ENCODE peak calls at places on chromosomes 16 and 17, in six cellular contexts. One of them, this sample, is unnamed.

GRCh38 chr17:42227849-42228696 is 33.8 kb upstream of the GHDC start:
- DNase-seq in H1: no peak
- DNase-seq in neuronal stem cell: no peak
- DNase-seq in mesenchymal stem cell: peak; percentile 51
- DNase-seq in IMR-90: peak; percentile 58
- DNase-seq in H9: no peak
- DNase-seq in this sample: no peak

GRCh38 chr16:81754810-81755209 is 24.3 kb upstream of the PLCG2 start:
- DNase-seq in H9: no peak
- DNase-seq in IMR-90: no peak
- DNase-seq in H1: no peak
- DNase-seq in neuronal stem cell: no peak
- DNase-seq in mesenchymal stem cell: no peak
- DNase-seq in this sample: no peak

GRCh38 chr17:49555495-49556018 is 20.1 kb upstream of the NXPH3 start:
- DNase-seq in neuronal stem cell: no peak
- DNase-seq in mesenchymal stem cell: no peak
- DNase-seq in H9: peak; percentile 25
- DNase-seq in H1: no peak
- DNase-seq in IMR-90: no peak
- DNase-seq in this sample: no peak

GRCh38 chr17:80468222-80468621 is 8.2 kb downstream of the NPTX1 start:
- DNase-seq in mesenchymal stem cell: no peak
- DNase-seq in neuronal stem cell: no peak
- DNase-seq in IMR-90: no peak
- DNase-seq in H1: peak; percentile 72
- DNase-seq in H9: peak; percentile 80
- DNase-seq in this sample: no peak

GRCh38 chr17:78664476-78665384 is 87.5 kb upstream of the DNAH17 start:
- DNase-seq in H9: no peak
- DNase-seq in mesenchymal stem cell: peak; percentile 30
- DNase-seq in IMR-90: peak; percentile 23
- DNase-seq in H1: no peak
- DNase-seq in neuronal stem cell: no peak
- DNase-seq in this sample: peak; percentile 18

GRCh38 chr16:82384017-82384416 is 214.0 kb upstream of the MPHOSPH6 start:
- DNase-seq in neuronal stem cell: no peak
- DNase-seq in mesenchymal stem cell: no peak
- DNase-seq in H9: no peak
- DNase-seq in IMR-90: no peak
- DNase-seq in H1: no peak
- DNase-seq in this sample: no peak

GRCh38 chr16:21253470-21253869 is 20.0 kb downstream of the ANKS4B start:
- DNase-seq in mesenchymal stem cell: no peak
- DNase-seq in neuronal stem cell: no peak
- DNase-seq in H1: no peak
- DNase-seq in IMR-90: no peak
- DNase-seq in H9: no peak
- DNase-seq in this sample: no peak

GRCh38 chr16:80804451-80805383 is at the start of gene CDYL2:
- DNase-seq in H9: peak; percentile 32
- DNase-seq in IMR-90: peak; percentile 2
- DNase-seq in mesenchymal stem cell: no peak
- DNase-seq in neuronal stem cell: peak; percentile 14
- DNase-seq in H1: peak; percentile 55
- DNase-seq in this sample: peak; percentile 37

GRCh38 chr17:4738136-4739121 is 1.2 kb upstream of the ZMYND15 start:
- DNase-seq in H9: no peak
- DNase-seq in IMR-90: no peak
- DNase-seq in mesenchymal stem cell: no peak
- DNase-seq in H1: peak; percentile 64
- DNase-seq in neuronal stem cell: no peak
- DNase-seq in this sample: peak; percentile 28

DNA sequence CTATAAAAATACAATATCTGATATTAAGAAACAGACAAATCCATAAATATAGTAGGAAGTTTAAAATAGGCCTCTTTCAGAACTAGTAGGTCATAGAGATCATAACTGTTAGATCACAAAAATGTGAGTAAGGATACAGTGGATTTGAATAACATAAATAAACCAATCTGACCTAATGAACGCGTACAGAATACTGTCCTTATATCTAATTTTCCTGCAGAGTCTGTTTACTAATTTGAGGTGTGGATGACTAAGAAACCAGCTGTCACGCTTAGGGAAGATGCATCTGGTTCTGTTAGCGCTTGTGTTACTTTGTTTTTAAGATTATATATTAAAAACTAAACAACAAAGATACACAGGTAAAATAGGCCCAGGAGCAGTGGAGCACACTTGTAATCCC is 14.8 kb downstream of the CPD start:
- DNase-seq in mesenchymal stem cell: peak; percentile 45
- DNase-seq in IMR-90: peak; percentile 29
- DNase-seq in H9: no peak
- DNase-seq in H1: no peak
- DNase-seq in neuronal stem cell: no peak
- DNase-seq in this sample: no peak
- H4K91ac ChIP-seq in mesenchymal stem cell: no peak overlapping the region
- H4K91ac ChIP-seq in IMR-90: no peak overlapping the region
- H4K91ac ChIP-seq in H9: no peak overlapping the region
- H4K91ac ChIP-seq in H1: no peak overlapping the region
- H4K91ac ChIP-seq in neuronal stem cell: no peak overlapping the region
- H4K91ac ChIP-seq in this sample: no peak overlapping the region

GRCh38 chr16:30527635-30528178 is 1.3 kb upstream of the ZNF768 start:
- DNase-seq in neuronal stem cell: no peak
- DNase-seq in H1: no peak
- DNase-seq in H9: no peak
- DNase-seq in mesenchymal stem cell: no peak
- DNase-seq in IMR-90: no peak
- DNase-seq in this sample: peak; percentile 99
- H2AK5ac ChIP-seq in neuronal stem cell: no peak overlapping the region
- H2AK5ac ChIP-seq in H1: peak overlapping the region; percentile 96
- H2AK5ac ChIP-seq in H9: no peak overlapping the region
- H2AK5ac ChIP-seq in mesenchymal stem cell: no peak overlapping the region
- H2AK5ac ChIP-seq in IMR-90: peak overlapping the region; percentile 68
- H2AK5ac ChIP-seq in this sample: peak overlapping the region; percentile 52

GRCh38 chr17:21252875-21253645 is at the start of gene NATD1:
- DNase-seq in neuronal stem cell: peak; percentile 81
- DNase-seq in mesenchymal stem cell: peak; percentile 82
- DNase-seq in H1: peak; percentile 73
- DNase-seq in H9: peak; percentile 93
- DNase-seq in IMR-90: peak; percentile 78
- DNase-seq in this sample: peak; percentile 77

GRCh38 chr17:21252289-21252874 is 828 bp downstream of the NATD1 start:
- DNase-seq in H9: no peak
- DNase-seq in neuronal stem cell: no peak
- DNase-seq in IMR-90: no peak
- DNase-seq in mesenchymal stem cell: no peak
- DNase-seq in H1: no peak
- DNase-seq in this sample: no peak

GRCh38 chr17:21251611-21252010 is 1.6 kb downstream of the NATD1 start:
- DNase-seq in neuronal stem cell: no peak
- DNase-seq in IMR-90: no peak
- DNase-seq in H9: no peak
- DNase-seq in mesenchymal stem cell: no peak
- DNase-seq in H1: no peak
- DNase-seq in this sample: no peak

GRCh38 chr17:21250719-21251305 is 2.4 kb downstream of the NATD1 start:
- DNase-seq in neuronal stem cell: no peak
- DNase-seq in H1: no peak
- DNase-seq in mesenchymal stem cell: no peak
- DNase-seq in IMR-90: no peak
- DNase-seq in H9: no peak
- DNase-seq in this sample: no peak

GRCh38 chr17:21253646-21254441 is 634 bp upstream of the NATD1 start:
- DNase-seq in H9: no peak
- DNase-seq in mesenchymal stem cell: no peak
- DNase-seq in IMR-90: no peak
- DNase-seq in neuronal stem cell: no peak
- DNase-seq in H1: no peak
- DNase-seq in this sample: no peak
- H3K9ac ChIP-seq in H9: no peak overlapping the region
- H3K9ac ChIP-seq in mesenchymal stem cell: peak overlapping the region; percentile 86
- H3K9ac ChIP-seq in IMR-90: peak overlapping the region; percentile 63
- H3K9ac ChIP-seq in neuronal stem cell: no peak overlapping the region
- H3K9ac ChIP-seq in H1: no peak overlapping the region
- H3K9ac ChIP-seq in this sample: peak overlapping the region; percentile 64

GRCh38 chr17:14797801-14798200 is 467.3 kb downstream of the PMP22 start:
- DNase-seq in neuronal stem cell: no peak
- DNase-seq in H1: no peak
- DNase-seq in mesenchymal stem cell: no peak
- DNase-seq in IMR-90: no peak
- DNase-seq in H9: no peak
- DNase-seq in this sample: no peak
- H4K91ac ChIP-seq in neuronal stem cell: no peak overlapping the region
- H4K91ac ChIP-seq in H1: no peak overlapping the region
- H4K91ac ChIP-seq in mesenchymal stem cell: no peak overlapping the region
- H4K91ac ChIP-seq in IMR-90: no peak overlapping the region
- H4K91ac ChIP-seq in H9: no peak overlapping the region
- H4K91ac ChIP-seq in this sample: no peak overlapping the region

GRCh38 chr17:67246398-67246647 is 1.3 kb upstream of the HELZ start:
- DNase-seq in mesenchymal stem cell: peak; percentile 38
- DNase-seq in IMR-90: peak; percentile 17
- DNase-seq in H1: no peak
- DNase-seq in neuronal stem cell: peak; percentile 18
- DNase-seq in H9: no peak
- DNase-seq in this sample: peak; percentile 71

GRCh38 chr17:67247416-67247900 is 2.5 kb upstream of the HELZ start:
- DNase-seq in H9: no peak
- DNase-seq in H1: peak; percentile 44
- DNase-seq in mesenchymal stem cell: no peak
- DNase-seq in neuronal stem cell: no peak
- DNase-seq in IMR-90: no peak
- DNase-seq in this sample: no peak

GRCh38 chr17:67245694-67246397 is 850 bp upstream of the HELZ start:
- DNase-seq in neuronal stem cell: peak; percentile 77
- DNase-seq in mesenchymal stem cell: no peak
- DNase-seq in IMR-90: no peak
- DNase-seq in H9: peak; percentile 90
- DNase-seq in H1: no peak
- DNase-seq in this sample: peak; percentile 43

GRCh38 chr17:67246648-67247415 is 1.8 kb upstream of the HELZ start:
- DNase-seq in mesenchymal stem cell: peak; percentile 67
- DNase-seq in H9: peak; percentile 74
- DNase-seq in IMR-90: peak; percentile 60
- DNase-seq in H1: peak; percentile 63
- DNase-seq in neuronal stem cell: no peak
- DNase-seq in this sample: peak; percentile 93

GRCh38 chr17:67248291-67248690 is 3.3 kb upstream of the HELZ start:
- DNase-seq in neuronal stem cell: no peak
- DNase-seq in H9: no peak
- DNase-seq in mesenchymal stem cell: no peak
- DNase-seq in IMR-90: no peak
- DNase-seq in H1: peak; percentile 28
- DNase-seq in this sample: no peak
- H2AK5ac ChIP-seq in neuronal stem cell: no peak overlapping the region
- H2AK5ac ChIP-seq in H9: no peak overlapping the region
- H2AK5ac ChIP-seq in mesenchymal stem cell: no peak overlapping the region
- H2AK5ac ChIP-seq in IMR-90: no peak overlapping the region
- H2AK5ac ChIP-seq in H1: no peak overlapping the region
- H2AK5ac ChIP-seq in this sample: no peak overlapping the region

DNA sequence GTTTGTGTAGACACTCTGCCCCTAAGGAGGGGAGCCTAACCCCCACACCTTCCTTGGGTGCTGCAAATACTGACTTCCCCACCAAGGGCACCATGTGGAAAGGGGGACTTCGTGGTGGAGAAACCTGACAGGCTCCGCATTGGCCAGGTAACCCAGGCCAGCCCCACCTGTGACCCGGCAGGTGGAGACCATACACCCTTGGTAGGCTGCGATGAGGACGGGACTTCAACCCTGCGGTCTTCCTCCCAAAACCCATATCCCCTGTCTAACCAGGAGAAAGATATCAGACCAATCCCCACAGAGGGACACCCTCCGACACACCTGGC is 15.1 kb upstream of the CSNK1D start:
- DNase-seq in neuronal stem cell: no peak
- DNase-seq in H1: no peak
- DNase-seq in IMR-90: no peak
- DNase-seq in H9: no peak
- DNase-seq in mesenchymal stem cell: no peak
- DNase-seq in this sample: no peak
- H3K9ac ChIP-seq in neuronal stem cell: no peak overlapping the region
- H3K9ac ChIP-seq in H1: no peak overlapping the region
- H3K9ac ChIP-seq in IMR-90: no peak overlapping the region
- H3K9ac ChIP-seq in H9: no peak overlapping the region
- H3K9ac ChIP-seq in mesenchymal stem cell: no peak overlapping the region
- H3K9ac ChIP-seq in this sample: no peak overlapping the region

DNA sequence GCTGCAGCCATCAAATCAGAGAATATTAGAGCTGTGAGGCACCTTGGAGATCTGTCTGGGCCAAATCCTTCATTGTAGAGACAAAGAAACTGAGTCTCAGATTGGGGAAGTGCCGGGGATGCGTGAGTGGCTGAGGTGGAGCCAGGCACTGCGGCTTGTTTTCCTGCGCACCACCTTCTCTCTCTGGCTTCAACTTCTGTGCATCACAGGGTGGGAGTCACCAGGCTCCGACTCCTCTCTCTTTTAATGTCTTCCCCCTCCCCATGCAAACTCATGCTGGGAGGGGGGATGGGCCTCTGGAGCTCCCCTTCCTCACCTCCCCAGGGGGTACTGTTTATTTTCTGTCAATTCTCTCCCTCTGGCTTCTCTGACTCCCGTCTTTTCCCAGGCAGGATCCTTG is 8.7 kb upstream of the ETV4 start:
- DNase-seq in H1: no peak
- DNase-seq in neuronal stem cell: no peak
- DNase-seq in H9: no peak
- DNase-seq in mesenchymal stem cell: no peak
- DNase-seq in IMR-90: no peak
- DNase-seq in this sample: no peak
- H4K91ac ChIP-seq in H1: peak overlapping the region; percentile 46
- H4K91ac ChIP-seq in neuronal stem cell: no peak overlapping the region
- H4K91ac ChIP-seq in H9: no peak overlapping the region
- H4K91ac ChIP-seq in mesenchymal stem cell: no peak overlapping the region
- H4K91ac ChIP-seq in IMR-90: no peak overlapping the region
- H4K91ac ChIP-seq in this sample: no peak overlapping the region

GRCh38 chr16:68574479-68574878 is 35.4 kb downstream of the ZFP90 start:
- DNase-seq in H1: no peak
- DNase-seq in neuronal stem cell: no peak
- DNase-seq in H9: peak; percentile 7
- DNase-seq in mesenchymal stem cell: no peak
- DNase-seq in IMR-90: no peak
- DNase-seq in this sample: peak; percentile 11
- H2AK5ac ChIP-seq in H1: no peak overlapping the region
- H2AK5ac ChIP-seq in neuronal stem cell: no peak overlapping the region
- H2AK5ac ChIP-seq in H9: no peak overlapping the region
- H2AK5ac ChIP-seq in mesenchymal stem cell: no peak overlapping the region
- H2AK5ac ChIP-seq in IMR-90: no peak overlapping the region
- H2AK5ac ChIP-seq in this sample: no peak overlapping the region

This sample was measured in trophoblast cell.